ENCODE peak calls at places on chromosomes 2 and 18, in eight cellular contexts. One of them, this sample, is unnamed. For H3K4me1, the result is how much of the 10 kb centered on the place peaks cover.

GRCh38 chr18:46623541-46623940 is 33.5 kb downstream of the LOXHD1 start:
- DNase-seq in upper lobe of right lung: no peak
- DNase-seq in thoracic aorta: no peak
- DNase-seq in SK-N-SH: peak
- DNase-seq in kidney: no peak
- DNase-seq in small intestine: no peak
- DNase-seq in sigmoid colon: no peak
- DNase-seq in GM23248: peak
- DNase-seq in this sample: peak

GRCh38 chr2:26485725-26486418 is 7.9 kb upstream of the OTOF start:
- DNase-seq in upper lobe of right lung: no peak
- DNase-seq in thoracic aorta: no peak
- DNase-seq in SK-N-SH: no peak
- DNase-seq in kidney: no peak
- DNase-seq in small intestine: no peak
- DNase-seq in sigmoid colon: no peak
- DNase-seq in GM23248: no peak
- DNase-seq in this sample: peak

GRCh38 chr18:79791141-79791972 is 6.4 kb upstream of the KCNG2 start:
- DNase-seq in upper lobe of right lung: peak
- DNase-seq in thoracic aorta: no peak
- DNase-seq in SK-N-SH: no peak
- DNase-seq in kidney: peak
- DNase-seq in small intestine: peak
- DNase-seq in sigmoid colon: peak
- DNase-seq in GM23248: peak
- DNase-seq in this sample: peak

GRCh38 chr2:217797661-217798069 is 205.1 kb downstream of the TNS1 start:
- DNase-seq in upper lobe of right lung: no peak
- DNase-seq in thoracic aorta: peak
- DNase-seq in SK-N-SH: peak
- DNase-seq in kidney: no peak
- DNase-seq in small intestine: peak
- DNase-seq in sigmoid colon: peak
- DNase-seq in GM23248: no peak
- DNase-seq in this sample: peak

GRCh38 chr18:34870916-34871315 is 160.8 kb downstream of the DTNA start:
- DNase-seq in upper lobe of right lung: no peak
- DNase-seq in thoracic aorta: no peak
- DNase-seq in SK-N-SH: no peak
- DNase-seq in kidney: no peak
- DNase-seq in small intestine: no peak
- DNase-seq in sigmoid colon: no peak
- DNase-seq in GM23248: no peak
- DNase-seq in this sample: no peak

GRCh38 chr18:2917255-2918047 is 70.6 kb downstream of the EMILIN2 start:
- DNase-seq in upper lobe of right lung: no peak
- DNase-seq in thoracic aorta: no peak
- DNase-seq in SK-N-SH: no peak
- DNase-seq in kidney: peak
- DNase-seq in small intestine: no peak
- DNase-seq in sigmoid colon: no peak
- DNase-seq in GM23248: no peak
- DNase-seq in this sample: no peak

GRCh38 chr2:8475349-8476045 is 206.4 kb upstream of the ID2 start:
- DNase-seq in upper lobe of right lung: no peak
- DNase-seq in thoracic aorta: no peak
- DNase-seq in SK-N-SH: no peak
- DNase-seq in kidney: no peak
- DNase-seq in small intestine: peak
- DNase-seq in sigmoid colon: peak
- DNase-seq in GM23248: no peak
- DNase-seq in this sample: no peak

GRCh38 chr2:207468504-207468903 is 61.3 kb upstream of the CREB1 start:
- DNase-seq in upper lobe of right lung: no peak
- DNase-seq in thoracic aorta: no peak
- DNase-seq in SK-N-SH: no peak
- DNase-seq in kidney: no peak
- DNase-seq in small intestine: no peak
- DNase-seq in sigmoid colon: no peak
- DNase-seq in GM23248: no peak
- DNase-seq in this sample: no peak

DNA sequence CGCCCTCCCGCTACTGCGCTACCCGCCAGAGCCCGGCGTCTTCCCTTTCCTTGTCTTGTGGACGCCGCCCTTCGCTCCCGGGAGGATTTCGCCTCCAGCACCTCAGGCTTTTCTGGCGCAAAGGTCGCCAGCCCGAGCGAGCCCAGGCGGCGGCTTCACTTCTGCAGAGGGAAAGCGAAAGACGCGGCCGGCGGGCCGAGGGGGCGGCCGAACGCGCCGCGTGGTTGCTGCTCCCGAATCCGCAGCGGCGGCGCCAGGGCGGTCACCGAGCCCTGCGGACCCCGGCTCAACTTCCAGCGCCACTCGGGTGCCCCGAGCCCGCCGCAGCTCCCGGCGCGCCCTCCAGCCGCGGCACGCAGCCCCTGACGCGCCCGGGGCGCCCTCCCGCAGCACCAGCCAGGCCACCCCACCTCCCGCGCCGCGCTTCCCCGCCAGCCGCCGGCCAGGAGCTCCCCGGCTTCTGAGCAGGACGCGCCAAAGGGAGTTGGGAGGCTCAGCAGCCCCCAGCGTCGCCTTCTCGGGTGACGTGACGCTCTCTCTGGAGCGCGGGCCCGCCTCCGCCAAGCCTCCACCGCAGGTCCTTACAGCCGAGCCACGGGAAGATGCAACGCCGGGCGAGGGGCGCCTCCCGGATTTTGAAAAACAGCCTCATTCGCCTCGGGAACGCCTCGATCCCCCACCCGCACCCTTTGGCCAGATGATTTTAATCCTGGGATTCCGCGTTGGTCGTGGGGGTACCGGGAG is 84.9 kb upstream of the EPB41L3 start:
- DNase-seq in upper lobe of right lung: peak
- DNase-seq in thoracic aorta: no peak
- DNase-seq in SK-N-SH: peak
- DNase-seq in kidney: peak
- DNase-seq in small intestine: peak
- DNase-seq in sigmoid colon: peak
- DNase-seq in GM23248: peak
- DNase-seq in this sample: peak
- H3K4me1 ChIP-seq in upper lobe of right lung: under half
- H3K4me1 ChIP-seq in thoracic aorta: under half
- H3K4me1 ChIP-seq in SK-N-SH: under half
- H3K4me1 ChIP-seq in kidney: under half
- H3K4me1 ChIP-seq in small intestine: under half
- H3K4me1 ChIP-seq in sigmoid colon: under half
- H3K4me1 ChIP-seq in GM23248: under half
- H3K4me1 ChIP-seq in this sample: under half

GRCh38 chr2:128835342-128835855 is 516.7 kb upstream of the HS6ST1 start:
- DNase-seq in upper lobe of right lung: no peak
- DNase-seq in thoracic aorta: no peak
- DNase-seq in SK-N-SH: no peak
- DNase-seq in kidney: no peak
- DNase-seq in small intestine: no peak
- DNase-seq in sigmoid colon: no peak
- DNase-seq in GM23248: no peak
- DNase-seq in this sample: no peak

GRCh38 chr2:128834203-128834602 is 515.5 kb upstream of the HS6ST1 start:
- DNase-seq in upper lobe of right lung: no peak
- DNase-seq in thoracic aorta: no peak
- DNase-seq in SK-N-SH: no peak
- DNase-seq in kidney: no peak
- DNase-seq in small intestine: no peak
- DNase-seq in sigmoid colon: no peak
- DNase-seq in GM23248: no peak
- DNase-seq in this sample: no peak

GRCh38 chr2:128834853-128835252 is 516.2 kb upstream of the HS6ST1 start:
- DNase-seq in upper lobe of right lung: no peak
- DNase-seq in thoracic aorta: no peak
- DNase-seq in SK-N-SH: no peak
- DNase-seq in kidney: no peak
- DNase-seq in small intestine: no peak
- DNase-seq in sigmoid colon: no peak
- DNase-seq in GM23248: no peak
- DNase-seq in this sample: no peak

GRCh38 chr2:128832946-128833560 is 514.4 kb upstream of the HS6ST1 start:
- DNase-seq in upper lobe of right lung: no peak
- DNase-seq in thoracic aorta: no peak
- DNase-seq in SK-N-SH: peak
- DNase-seq in kidney: no peak
- DNase-seq in small intestine: no peak
- DNase-seq in sigmoid colon: no peak
- DNase-seq in GM23248: no peak
- DNase-seq in this sample: no peak

DNA sequence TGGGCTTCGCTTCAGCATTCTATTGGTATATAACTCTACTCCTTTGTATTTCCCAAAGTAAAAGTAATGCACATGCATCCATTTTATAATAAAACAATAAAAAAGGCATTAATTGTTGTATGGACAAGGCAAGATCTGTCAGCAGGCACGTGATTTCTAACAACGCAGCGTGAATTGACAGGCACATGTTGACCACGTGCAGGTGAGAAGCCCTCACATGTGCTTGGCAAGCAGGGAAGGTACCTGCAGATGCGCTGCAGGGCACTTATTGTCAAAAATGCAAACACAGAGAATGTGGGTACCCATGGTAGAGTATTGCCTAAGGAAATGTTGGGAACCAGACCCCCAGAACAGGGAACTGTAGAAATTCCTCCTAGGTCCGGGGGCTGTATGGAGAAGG is 515.0 kb upstream of the HS6ST1 start:
- DNase-seq in upper lobe of right lung: no peak
- DNase-seq in thoracic aorta: no peak
- DNase-seq in SK-N-SH: no peak
- DNase-seq in kidney: no peak
- DNase-seq in small intestine: no peak
- DNase-seq in sigmoid colon: no peak
- DNase-seq in GM23248: no peak
- DNase-seq in this sample: no peak
- H3K4me3 ChIP-seq in upper lobe of right lung: no peak
- H3K4me3 ChIP-seq in thoracic aorta: no peak
- H3K4me3 ChIP-seq in SK-N-SH: no peak
- H3K4me3 ChIP-seq in kidney: no peak
- H3K4me3 ChIP-seq in small intestine: no peak
- H3K4me3 ChIP-seq in sigmoid colon: no peak
- H3K4me3 ChIP-seq in GM23248: no peak
- H3K4me3 ChIP-seq in this sample: no peak

DNA sequence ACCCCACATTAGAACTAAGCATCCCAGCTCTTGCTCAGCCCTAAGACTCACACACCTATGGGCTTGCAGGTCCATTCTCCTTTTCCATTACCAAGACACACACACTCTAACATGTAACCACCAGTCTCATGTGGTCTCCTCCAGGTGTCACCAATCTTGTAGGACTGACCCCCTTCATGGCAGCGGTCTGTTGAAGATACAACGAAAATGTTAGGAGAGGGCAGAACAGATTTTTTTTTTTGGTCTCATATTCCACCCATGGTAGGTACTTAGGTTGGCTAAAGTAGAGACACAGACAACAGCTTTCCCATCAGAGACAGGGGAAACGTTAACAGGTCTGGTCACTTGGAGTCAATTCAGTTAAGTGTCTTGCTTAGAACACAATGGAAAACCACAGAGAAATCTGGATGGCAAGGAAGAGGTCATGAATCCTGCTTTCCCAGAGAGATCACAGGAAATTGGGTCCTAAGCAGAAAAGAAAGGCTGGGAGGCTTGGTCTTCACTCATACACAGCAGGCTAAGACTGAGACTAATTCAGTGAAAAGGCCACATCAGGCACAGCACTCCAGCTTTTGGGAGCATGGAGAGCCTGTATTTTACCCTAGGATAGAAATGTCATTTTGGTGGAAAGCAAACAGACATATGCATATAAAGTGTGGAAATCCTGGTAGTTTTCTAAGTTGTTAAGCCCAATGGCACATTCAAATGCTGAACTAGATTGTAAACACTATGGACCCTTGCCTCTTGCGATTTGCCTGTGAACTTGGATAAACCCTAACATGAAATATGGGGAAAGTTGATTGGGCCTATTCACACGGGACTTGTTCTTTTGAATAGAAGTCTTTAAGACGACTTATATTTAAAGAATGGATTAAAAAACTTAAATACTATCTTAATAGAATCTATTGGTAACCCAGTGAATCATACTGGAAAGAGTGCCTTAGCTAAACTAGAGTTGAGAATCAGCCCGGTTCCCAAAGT is 3.8 kb downstream of the FN1 start:
- DNase-seq in upper lobe of right lung: no peak
- DNase-seq in thoracic aorta: no peak
- DNase-seq in SK-N-SH: no peak
- DNase-seq in kidney: no peak
- DNase-seq in small intestine: no peak
- DNase-seq in sigmoid colon: no peak
- DNase-seq in GM23248: peak
- DNase-seq in this sample: no peak
- H3K4me1 ChIP-seq in upper lobe of right lung: under half
- H3K4me1 ChIP-seq in thoracic aorta: under half
- H3K4me1 ChIP-seq in SK-N-SH: under half
- H3K4me1 ChIP-seq in kidney: under half
- H3K4me1 ChIP-seq in small intestine: under half
- H3K4me1 ChIP-seq in sigmoid colon: under half
- H3K4me1 ChIP-seq in GM23248: under half
- H3K4me1 ChIP-seq in this sample: under half

DNA sequence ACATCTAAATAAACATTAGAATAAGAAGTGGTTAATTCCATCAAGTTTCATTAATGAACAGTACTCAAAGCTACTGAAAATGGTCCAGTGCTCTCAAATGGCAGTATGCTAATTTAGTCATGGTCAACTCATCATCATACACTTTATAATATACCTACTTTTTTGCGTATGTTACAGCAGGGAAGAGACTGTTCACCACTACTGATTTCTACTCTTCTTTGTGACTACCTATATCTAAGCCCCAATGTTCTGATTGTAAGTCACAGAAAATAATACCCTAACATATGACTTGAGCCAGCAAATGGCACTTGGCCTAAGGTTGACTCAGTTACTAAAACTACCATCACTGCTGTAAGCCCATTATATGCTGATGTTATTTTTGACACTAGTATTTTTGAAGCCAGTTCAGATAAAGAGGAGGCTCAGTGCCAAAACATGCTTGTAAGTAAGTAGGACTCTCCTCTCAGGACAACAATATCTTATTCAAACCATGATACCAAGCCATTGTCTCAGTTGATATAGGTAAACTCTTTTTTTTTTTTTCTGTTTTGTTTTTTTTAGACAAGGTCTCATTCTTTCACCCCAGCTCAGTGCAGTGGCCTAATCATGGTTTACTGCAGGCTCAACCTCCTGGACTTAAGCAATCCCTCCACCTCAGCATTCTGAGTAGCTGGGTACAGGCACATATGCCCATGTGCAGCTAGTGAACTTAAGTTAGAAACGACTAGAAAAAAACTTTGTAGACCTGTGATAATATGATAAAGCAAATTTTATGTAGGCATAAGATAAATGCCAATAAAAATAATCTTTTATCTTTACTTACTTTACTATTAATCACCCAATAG is 266.9 kb downstream of the ZNF385B start:
- DNase-seq in upper lobe of right lung: no peak
- DNase-seq in thoracic aorta: no peak
- DNase-seq in SK-N-SH: no peak
- DNase-seq in kidney: no peak
- DNase-seq in small intestine: no peak
- DNase-seq in sigmoid colon: no peak
- DNase-seq in GM23248: no peak
- DNase-seq in this sample: no peak
- H3K4me3 ChIP-seq in upper lobe of right lung: no peak
- H3K4me3 ChIP-seq in thoracic aorta: no peak
- H3K4me3 ChIP-seq in SK-N-SH: no peak
- H3K4me3 ChIP-seq in kidney: no peak
- H3K4me3 ChIP-seq in small intestine: no peak
- H3K4me3 ChIP-seq in sigmoid colon: no peak
- H3K4me3 ChIP-seq in GM23248: no peak
- H3K4me3 ChIP-seq in this sample: no peak

This sample was measured in spleen.